ENCODE peak calls at places on chromosomes 3 and 15, in six cellular contexts. G is right atrium auricular region, U is body of pancreas, R is right cardiac atrium, I is stomach, V is aorta. B is an unnamed sample. For H3K4me1, the result is how much of the 10 kb centered on the place peaks cover.

GRCh38 chr15:85473455-85473854 is 93.1 kb downstream of the AKAP13 start:
- DNase-seq in I (no peak), V (no peak), R (no peak), G (no peak), U (no peak), B (no peak)

GRCh38 chr3:24929521-24929920 is 434.9 kb upstream of the THRB start:
- DNase-seq in U (no peak), G (no peak), I (no peak), V (no peak), R (no peak), B (no peak)

GRCh38 chr15:75779504-75779903 is 63.7 kb upstream of the UBE2Q2 start:
- DNase-seq in R (no peak), G (no peak), I (no peak), U (no peak), V (no peak), B (no peak)

GRCh38 chr15:50189630-50190029 is 7.6 kb downstream of the SLC27A2 start:
- DNase-seq in U (no peak), G (no peak), R (no peak), I (no peak), V (no peak), B (no peak)

GRCh38 chr3:173584834-173585831 is 187.6 kb downstream of the NLGN1 start:
- DNase-seq in G (peak), R (peak), U (peak), I (no peak), V (peak), B (no peak)

GRCh38 chr15:90291679-90292356 is 26.3 kb downstream of the NGRN start:
- DNase-seq in I (peak), G (peak), U (peak), R (no peak), V (no peak), B (no peak)

GRCh38 chr3:161781381-161781780 is 284.8 kb downstream of the OTOL1 start:
- DNase-seq in G (no peak), U (no peak), I (no peak), V (no peak), R (no peak), B (no peak)

GRCh38 chr15:39127925-39128617 is 452.8 kb upstream of the THBS1 start:
- DNase-seq in I (no peak), R (no peak), G (no peak), V (no peak), U (no peak), B (no peak)

GRCh38 chr3:126491221-126492013 is 15.7 kb upstream of the ZXDC start:
- DNase-seq in R (no peak), U (no peak), I (no peak), G (no peak), V (no peak), B (no peak)

GRCh38 chr15:68408971-68409370 is 23.0 kb downstream of the ITGA11 start:
- DNase-seq in R (no peak), V (no peak), I (peak), U (no peak), G (peak), B (no peak)

GRCh38 chr3:101809178-101810022 is 30.4 kb downstream of the NXPE3 start:
- DNase-seq in V (no peak), U (peak), G (no peak), I (no peak), R (no peak), B (peak)

GRCh38 chr15:101684384-101684783 is 32.2 kb upstream of the TM2D3 start:
- DNase-seq in I (no peak), U (no peak), R (no peak), G (no peak), V (no peak), B (no peak)

GRCh38 chr3:160448845-160449659 is 534 bp downstream of the TRIM59 start:
- DNase-seq in G (no peak), V (peak), U (no peak), I (no peak), R (no peak), B (no peak)

GRCh38 chr15:36933239-36933990 is 166.9 kb downstream of the MEIS2 start:
- DNase-seq in V (no peak), G (no peak), U (no peak), I (no peak), R (no peak), B (no peak)

GRCh38 chr15:43008150-43008549 is 87.6 kb upstream of the TTBK2 start:
- DNase-seq in V (peak), I (no peak), U (no peak), R (no peak), G (no peak), B (no peak)

GRCh38 chr15:36177590-36178281 is 401.7 kb upstream of the CDIN1 start:
- DNase-seq in V (no peak), G (no peak), I (no peak), R (no peak), U (no peak), B (no peak)

GRCh38 chr15:100008258-100008657 is 275.0 kb upstream of the LYSMD4 start:
- DNase-seq in G (no peak), I (no peak), U (no peak), V (no peak), R (no peak), B (no peak)

GRCh38 chr3:138332472-138333073 is 2.9 kb upstream of the NME9 start:
- DNase-seq in G (no peak), V (no peak), R (no peak), U (no peak), I (no peak), B (no peak)

GRCh38 chr3:99945328-99945995 is 127.8 kb downstream of the CMSS1 start:
- DNase-seq in U (no peak), V (no peak), R (peak), G (no peak), I (peak), B (no peak)

GRCh38 chr3:71087109-71088018 is 496.2 kb downstream of the FOXP1 start:
- DNase-seq in U (no peak), I (no peak), V (no peak), G (no peak), R (no peak), B (peak)

GRCh38 chr15:85636351-85636750 is 158.4 kb downstream of the KLHL25 start:
- DNase-seq in I (no peak), R (no peak), G (no peak), V (no peak), U (no peak), B (no peak)

GRCh38 chr15:27514526-27514925 is 543.5 kb downstream of the GABRG3 start:
- DNase-seq in R (no peak), I (no peak), U (no peak), V (no peak), G (no peak), B (no peak)

GRCh38 chr3:133136114-133137041 is 98.2 kb downstream of the TMEM108 start:
- DNase-seq in I (no peak), V (no peak), U (no peak), R (no peak), G (no peak), B (no peak)

GRCh38 chr3:8539419-8539818 is 37.8 kb downstream of the LMCD1 start:
- DNase-seq in G (no peak), I (no peak), U (no peak), V (no peak), R (no peak), B (no peak)

GRCh38 chr3:188421151-188421821 is 267.3 kb downstream of the LPP start:
- DNase-seq in U (no peak), G (no peak), V (no peak), I (no peak), R (no peak), B (no peak)

GRCh38 chr3:1026395-1026794 is 66.4 kb upstream of the CNTN6 start:
- DNase-seq in G (no peak), R (no peak), V (no peak), U (no peak), I (no peak), B (no peak)

GRCh38 chr15:58503139-58504027 is 71.6 kb downstream of the LIPC start:
- DNase-seq in U (no peak), V (no peak), I (peak), G (no peak), R (no peak), B (no peak)

GRCh38 chr15:58506787-58507671 is 75.2 kb downstream of the LIPC start:
- DNase-seq in I (no peak), G (no peak), V (no peak), U (no peak), R (no peak), B (no peak)

GRCh38 chr15:58505581-58505980 is 73.8 kb downstream of the LIPC start:
- DNase-seq in V (no peak), U (no peak), R (no peak), I (no peak), G (no peak), B (no peak)

GRCh38 chr15:58506064-58506490 is 74.3 kb downstream of the LIPC start:
- DNase-seq in U (no peak), I (peak), R (no peak), G (no peak), V (no peak), B (no peak)

DNA sequence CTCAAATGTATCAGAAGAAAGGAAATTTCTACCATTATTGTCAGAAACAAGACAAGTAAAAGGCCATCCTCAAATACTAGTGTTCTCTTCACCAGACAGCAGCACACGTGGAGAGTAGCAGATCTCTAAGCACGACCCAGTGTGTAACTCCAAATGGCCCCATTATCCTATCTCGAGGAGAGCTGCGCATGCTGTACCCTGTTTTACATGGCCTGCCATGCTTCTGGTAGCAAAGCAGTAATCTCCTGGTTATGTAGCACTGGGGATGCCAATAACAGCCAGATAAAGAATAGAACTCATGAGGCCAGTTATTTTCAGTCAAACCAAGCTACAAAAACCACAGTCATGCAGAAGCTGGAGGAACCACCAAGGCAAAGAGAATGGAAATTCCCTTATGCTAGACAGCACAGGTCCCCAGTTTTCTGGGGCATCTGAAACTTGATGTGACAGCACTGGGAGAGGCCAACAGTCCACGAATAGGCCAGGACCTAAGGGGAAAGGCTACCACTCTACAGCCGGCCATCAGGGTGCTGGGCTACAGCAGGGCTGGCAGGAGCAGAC is 73.0 kb downstream of the LIPC start:
- DNase-seq in R (no peak), G (no peak), I (no peak), U (no peak), V (no peak), B (no peak)
- H3K27ac ChIP-seq in R (no peak), G (peak), I (no peak), U (no peak), V (no peak), B (no peak)

DNA sequence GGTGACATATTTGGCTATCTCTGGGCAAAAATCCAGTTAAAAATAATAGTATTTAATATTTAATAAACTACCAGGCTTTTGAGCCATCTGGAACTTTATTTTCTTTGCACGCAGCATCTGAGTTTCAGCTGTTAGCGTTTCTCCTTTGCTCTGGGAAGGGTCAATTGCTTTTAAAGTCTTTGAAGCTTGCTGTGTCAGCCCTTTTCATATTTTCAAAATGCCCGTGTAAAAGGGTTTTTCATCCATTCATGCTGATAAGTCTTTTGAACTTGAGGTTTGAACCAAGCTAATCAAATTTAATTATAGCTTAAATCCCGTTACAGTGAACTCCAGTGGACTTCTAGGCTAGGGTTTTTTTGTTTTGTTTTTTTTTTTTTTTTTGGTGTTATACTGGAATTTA is 79.1 kb downstream of the SLC25A26 start:
- DNase-seq in G (no peak), R (no peak), V (no peak), I (no peak), U (no peak), B (no peak)
- H3K4me1 ChIP-seq in G (under half), R (under half), V (under half), I (under half), U (under half), B (half or more)

DNA sequence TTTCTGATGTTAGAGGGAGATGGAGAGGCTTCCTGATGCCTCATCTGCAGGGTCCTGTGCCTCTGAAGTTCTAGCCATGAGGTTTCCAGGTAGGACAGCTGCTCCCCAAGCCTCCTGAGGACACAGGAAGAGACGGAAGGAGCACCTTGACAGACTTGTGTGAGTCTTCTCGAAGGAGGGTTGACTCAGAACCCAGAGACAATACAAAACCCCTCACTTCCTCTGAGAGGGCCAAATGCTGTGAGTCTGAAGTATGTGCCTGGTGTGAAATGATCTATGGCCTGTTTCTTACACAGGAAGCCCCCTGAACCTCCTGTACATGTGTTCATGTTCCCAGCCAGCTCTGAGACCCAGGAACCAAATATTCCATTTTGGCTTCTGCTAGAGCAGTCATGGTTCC is 62.3 kb downstream of the AAGAB start:
- DNase-seq in U (no peak), R (no peak), G (no peak), I (no peak), V (no peak), B (no peak)
- H3K4me3 ChIP-seq in U (no peak), R (no peak), G (no peak), I (no peak), V (no peak), B (no peak)

DNA sequence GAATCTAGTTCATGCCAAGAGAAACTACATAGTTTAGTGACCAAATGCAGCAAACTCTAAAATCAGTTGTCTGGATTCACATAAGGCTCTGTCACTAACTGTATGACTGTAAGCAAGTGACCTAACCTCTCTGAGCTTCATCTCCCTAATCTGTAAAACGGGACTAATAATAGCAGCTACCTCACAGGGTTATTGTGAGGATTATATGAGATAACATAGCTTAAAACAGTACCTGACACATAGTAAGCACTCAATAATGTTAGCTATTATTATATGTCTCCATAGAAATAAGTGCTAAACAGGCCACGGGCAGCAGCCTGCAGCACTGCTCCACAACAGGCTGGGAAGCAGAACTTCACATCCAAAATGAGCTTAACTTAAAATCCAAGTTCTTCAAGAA is 30.2 kb downstream of the NPTN start:
- DNase-seq in V (no peak), I (no peak), G (no peak), U (no peak), R (no peak), B (no peak)
- H3K27ac ChIP-seq in V (peak), I (no peak), G (peak), U (no peak), R (no peak), B (no peak)

DNA sequence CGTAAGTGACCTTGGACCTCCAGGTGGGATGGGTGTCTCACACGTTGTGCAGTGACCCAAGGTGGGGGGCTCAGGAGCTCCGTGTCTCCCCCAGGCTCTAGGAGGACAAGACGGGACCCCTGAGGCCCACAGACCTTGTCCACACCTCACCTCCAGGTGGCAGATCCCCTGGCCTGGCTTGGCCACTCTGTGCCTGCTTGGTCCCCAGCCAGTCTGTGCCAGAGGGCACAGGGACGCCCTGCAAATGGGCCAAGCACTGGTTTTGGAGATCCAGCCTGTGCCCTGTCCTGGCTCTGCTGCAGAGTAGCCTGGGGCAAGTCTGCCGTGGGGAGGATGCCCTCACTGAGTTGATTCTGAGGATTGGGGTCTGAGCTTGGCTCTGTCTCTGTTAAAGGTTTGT is 14.0 kb downstream of the SLC6A6 start:
- DNase-seq in I (no peak), R (no peak), V (no peak), G (no peak), U (no peak), B (no peak)
- H3K4me1 ChIP-seq in I (under half), R (under half), V (under half), G (under half), U (under half), B (under half)